ENCODE peak calls at places on chromosomes 7 and 10, in nine cellular contexts. C is sigmoid colon, B is upper lobe of left lung, T is H1, U is SK-N-SH, L is suprapubic skin, A is transverse colon, F is HepG2, E is GM12878. R is an unnamed sample.

GRCh38 chr10:114748270-114748669 is 73.3 kb upstream of the FHIP2A start:
- DNase-seq in L (no peak), U (peak), T (no peak), C (no peak), B (no peak), A (no peak), F (no peak), E (no peak), R (no peak)

GRCh38 chr7:40717242-40717641 is 582.4 kb downstream of the SUGCT start:
- DNase-seq in U (peak), B (peak), F (peak), L (peak), T (peak), A (peak), C (no peak), E (no peak), R (peak)

GRCh38 chr7:139557857-139558581 is 34.5 kb downstream of the CLEC2L start:
- DNase-seq in C (no peak), U (no peak), F (no peak), T (no peak), L (no peak), B (no peak), A (peak), E (no peak), R (no peak)

GRCh38 chr10:22363305-22363704 is 18.0 kb downstream of the SPAG6 start:
- DNase-seq in A (no peak), B (no peak), T (no peak), L (no peak), U (no peak), C (no peak), F (no peak), E (no peak), R (no peak)

GRCh38 chr7:100829150-100829716 is 1.9 kb upstream of the EPHB4 start:
- DNase-seq in A (no peak), F (no peak), U (peak), L (no peak), E (no peak), T (no peak), B (peak), C (no peak), R (peak)

GRCh38 chr7:107208563-107208962 is 39.8 kb downstream of the HBP1 start:
- DNase-seq in A (no peak), T (no peak), E (no peak), L (no peak), U (no peak), B (no peak), F (no peak), C (no peak), R (no peak)

GRCh38 chr7:115099906-115100305 is 178.0 kb downstream of the MDFIC start:
- DNase-seq in L (no peak), T (no peak), A (no peak), F (peak), C (no peak), E (no peak), B (no peak), U (no peak), R (no peak)

GRCh38 chr7:63900394-63901203 is 98.0 kb upstream of the ZNF722 start:
- DNase-seq in T (no peak), E (no peak), L (peak), U (peak), B (peak), C (peak), A (peak), F (no peak), R (peak)

GRCh38 chr7:143882611-143883078 is 19.3 kb downstream of the TCAF1 start:
- DNase-seq in E (no peak), C (peak), T (no peak), B (peak), A (peak), U (peak), L (peak), F (peak), R (peak)

GRCh38 chr7:143884978-143885559 is 16.9 kb downstream of the TCAF1 start:
- DNase-seq in L (no peak), C (peak), E (no peak), B (no peak), U (peak), T (no peak), A (no peak), F (no peak), R (no peak)

GRCh38 chr7:143885951-143886350 is 16.0 kb downstream of the TCAF1 start:
- DNase-seq in E (no peak), F (no peak), C (no peak), L (no peak), T (no peak), B (no peak), A (no peak), U (no peak), R (no peak)

GRCh38 chr7:143882020-143882610 is 19.9 kb downstream of the TCAF1 start:
- DNase-seq in A (peak), L (no peak), T (no peak), F (peak), C (peak), E (no peak), U (peak), B (no peak), R (no peak)

GRCh38 chr7:143884276-143884977 is 17.5 kb downstream of the TCAF1 start:
- DNase-seq in T (no peak), F (no peak), E (no peak), L (no peak), U (no peak), C (no peak), A (no peak), B (no peak), R (no peak)
- TF ChIP-seq EP300 in T (no peak), F (no peak), E (no peak), L (no peak), U (no peak), C (no peak), A (no peak), B (no peak), R (no peak)

DNA sequence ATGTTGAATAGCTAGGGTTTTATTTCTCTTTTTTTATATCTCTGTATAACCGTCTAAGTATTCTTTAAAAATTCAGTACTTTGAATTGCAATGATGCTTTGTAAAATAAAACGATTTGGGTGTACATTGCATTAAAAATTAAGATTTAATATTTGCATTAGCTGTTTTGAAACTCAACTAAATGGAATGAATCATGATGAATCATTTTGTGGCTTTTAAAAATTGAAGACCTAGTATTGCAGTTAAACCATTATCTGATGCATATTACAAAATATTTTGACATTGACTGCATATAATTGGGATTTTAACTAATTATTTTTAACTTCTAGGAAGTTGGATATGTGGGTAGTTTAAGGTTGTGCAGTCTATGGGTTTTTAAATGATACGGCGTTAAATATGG is 314.0 kb downstream of the CDK14 start:
- DNase-seq in B (no peak), A (no peak), U (no peak), F (no peak), L (no peak), E (no peak), C (no peak), T (no peak), R (no peak)
- TF ChIP-seq POLR2AphosphoS5 in B (no peak), A (no peak), U (no peak), F (no peak), L (no peak), E (no peak), C (no peak), T (no peak), R (no peak)

GRCh38 chr7:30272126-30272525 is 12.3 kb upstream of the ZNRF2 start:
- DNase-seq in T (no peak), C (no peak), E (no peak), A (no peak), F (no peak), L (no peak), U (no peak), B (no peak), R (no peak)

GRCh38 chr7:30273552-30273951 is 10.8 kb upstream of the ZNRF2 start:
- DNase-seq in C (no peak), L (no peak), B (no peak), F (no peak), E (no peak), T (no peak), A (no peak), U (no peak), R (no peak)

GRCh38 chr7:30276203-30276900 is 8.0 kb upstream of the ZNRF2 start:
- DNase-seq in B (peak), E (no peak), A (peak), L (no peak), T (peak), U (peak), C (no peak), F (peak), R (peak)

GRCh38 chr7:30278386-30278785 is 6.0 kb upstream of the ZNRF2 start:
- DNase-seq in T (no peak), U (no peak), L (no peak), F (no peak), E (no peak), B (peak), C (no peak), A (no peak), R (no peak)

GRCh38 chr7:30274641-30275040 is 9.8 kb upstream of the ZNRF2 start:
- DNase-seq in A (no peak), E (no peak), T (no peak), B (no peak), C (no peak), L (no peak), F (no peak), U (no peak), R (no peak)
- TF ChIP-seq CTCF in A (no peak), E (no peak), T (no peak), B (no peak), C (no peak), L (no peak), F (no peak), U (no peak), R (no peak)

GRCh38 chr10:28569506-28570159 is 36.7 kb downstream of the WAC start:
- DNase-seq in F (peak), B (no peak), U (no peak), L (no peak), T (no peak), E (no peak), C (no peak), A (no peak), R (no peak)
- TF ChIP-seq EP300 in F (no peak), B (no peak), U (no peak), L (no peak), T (no peak), E (no peak), C (no peak), A (no peak), R (no peak)

DNA sequence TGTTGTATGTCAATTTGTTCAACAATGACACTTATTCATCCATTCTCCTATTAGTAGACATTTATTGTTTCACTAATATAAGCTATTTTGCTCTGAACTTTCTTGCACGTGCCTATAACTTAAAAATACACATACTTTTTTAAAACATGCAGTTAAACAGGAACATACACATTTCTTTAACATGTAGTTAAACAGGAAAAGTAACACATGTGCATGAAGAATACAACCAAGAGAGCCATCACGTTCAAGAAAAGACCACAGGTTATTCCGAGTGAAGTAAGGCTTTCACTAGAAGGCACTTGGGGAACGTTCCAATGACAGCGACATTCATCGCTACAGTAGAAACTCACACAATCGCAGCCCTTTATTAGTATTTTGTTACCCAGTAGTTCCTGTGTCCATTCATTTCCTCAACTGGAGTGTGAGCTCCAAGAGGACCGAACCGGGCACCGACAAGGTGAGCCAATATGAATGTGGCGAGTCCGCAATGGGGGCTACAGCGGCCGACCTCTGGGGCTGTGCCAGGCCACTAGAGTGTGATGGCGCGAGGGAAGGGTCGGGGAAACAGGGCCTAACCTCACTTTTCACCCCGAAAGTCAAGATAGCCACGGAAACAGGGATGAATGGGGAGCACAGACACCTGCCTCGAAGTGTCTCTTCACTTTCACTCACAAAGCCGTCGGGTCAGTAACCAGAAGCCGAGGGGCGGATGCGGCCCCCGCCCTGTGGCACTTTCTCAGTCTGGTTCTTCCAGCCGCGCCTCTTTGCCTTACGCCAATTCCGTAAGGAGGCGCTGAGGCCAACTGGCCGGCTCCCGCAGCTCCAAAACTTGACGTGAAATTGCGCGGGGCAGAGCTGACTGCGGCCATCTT is 775 bp upstream of the SEPTIN7 start:
- DNase-seq in F (peak), C (peak), E (peak), A (peak), T (peak), U (peak), B (peak), L (peak), R (peak)
- TF ChIP-seq POLR2AphosphoS5 in F (no peak), C (no peak), E (peak), A (no peak), T (no peak), U (peak), B (no peak), L (no peak), R (no peak)

DNA sequence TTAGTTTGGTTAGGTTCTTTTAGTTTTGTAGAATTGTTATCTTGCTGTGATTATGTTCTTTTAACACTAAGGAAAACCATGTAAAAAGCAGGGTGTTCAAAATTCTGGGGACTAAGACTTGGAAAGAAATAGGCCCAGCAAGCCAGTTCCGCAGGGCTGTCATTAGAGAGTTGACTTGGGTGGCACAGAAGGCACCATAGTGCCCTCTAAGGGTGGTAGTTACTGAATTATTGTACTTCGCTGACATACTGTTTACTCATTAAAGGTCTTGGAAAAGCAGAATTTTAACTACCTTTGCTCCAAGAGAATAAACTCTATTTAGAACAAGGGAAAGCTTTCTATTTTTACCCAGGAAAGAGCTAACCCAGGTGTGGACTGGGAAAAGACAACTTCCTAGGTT is 86.5 kb downstream of the OTUD1 start:
- DNase-seq in C (no peak), F (peak), U (peak), A (peak), B (no peak), E (no peak), T (no peak), L (no peak), R (no peak)
- TF ChIP-seq CTCF in C (peak), F (peak), U (peak), A (peak), B (peak), E (peak), T (peak), L (peak), R (peak)

GRCh38 chr7:44196450-44196872 is 4.3 kb upstream of the YKT6 start:
- DNase-seq in E (no peak), F (peak), B (no peak), C (peak), A (no peak), U (peak), L (peak), T (no peak), R (no peak)

GRCh38 chr7:44193011-44193802 is 4.0 kb upstream of the GCK start:
- DNase-seq in B (no peak), L (peak), E (no peak), A (no peak), T (no peak), F (no peak), U (no peak), C (no peak), R (no peak)

GRCh38 chr7:44194562-44195145 is 5.4 kb upstream of the GCK start:
- DNase-seq in T (no peak), C (peak), F (no peak), E (no peak), B (no peak), L (peak), U (no peak), A (no peak), R (no peak)

GRCh38 chr7:44195901-44196300 is 4.9 kb upstream of the YKT6 start:
- DNase-seq in U (no peak), F (no peak), T (no peak), A (no peak), L (peak), E (no peak), C (peak), B (no peak), R (no peak)

DNA sequence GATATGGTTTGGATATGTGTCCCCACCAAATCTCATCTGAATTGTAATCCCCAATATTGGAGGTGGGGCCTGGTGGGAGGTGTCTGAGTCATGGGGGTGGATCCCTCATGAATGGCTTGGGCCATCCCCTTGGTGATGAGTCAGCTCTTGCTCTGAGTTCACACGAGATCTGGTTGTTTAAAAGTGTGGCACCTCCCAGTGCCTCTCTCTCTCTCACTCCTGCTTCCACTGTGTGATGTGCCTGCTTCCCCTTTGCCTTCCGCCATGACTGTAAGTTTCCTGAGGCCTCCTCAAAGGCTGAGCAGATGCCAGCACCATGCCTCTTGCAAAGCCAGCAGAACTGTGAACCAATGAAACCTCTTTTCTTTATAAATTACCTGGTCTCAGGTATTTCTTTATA is 4.8 kb upstream of the GCK start:
- DNase-seq in E (no peak), U (no peak), A (no peak), F (no peak), T (no peak), L (peak), C (no peak), B (no peak), R (no peak)
- TF ChIP-seq EP300 in E (no peak), U (no peak), A (no peak), F (no peak), T (no peak), L (no peak), C (no peak), B (no peak), R (no peak)

GRCh38 chr7:32158751-32159360 is 88.6 kb upstream of the PDE1C start:
- DNase-seq in C (no peak), T (no peak), A (no peak), U (no peak), L (no peak), F (no peak), E (no peak), B (no peak), R (no peak)
- TF ChIP-seq POLR2AphosphoS5 in C (no peak), T (no peak), A (no peak), U (no peak), L (no peak), F (no peak), E (no peak), B (no peak), R (no peak)

DNA sequence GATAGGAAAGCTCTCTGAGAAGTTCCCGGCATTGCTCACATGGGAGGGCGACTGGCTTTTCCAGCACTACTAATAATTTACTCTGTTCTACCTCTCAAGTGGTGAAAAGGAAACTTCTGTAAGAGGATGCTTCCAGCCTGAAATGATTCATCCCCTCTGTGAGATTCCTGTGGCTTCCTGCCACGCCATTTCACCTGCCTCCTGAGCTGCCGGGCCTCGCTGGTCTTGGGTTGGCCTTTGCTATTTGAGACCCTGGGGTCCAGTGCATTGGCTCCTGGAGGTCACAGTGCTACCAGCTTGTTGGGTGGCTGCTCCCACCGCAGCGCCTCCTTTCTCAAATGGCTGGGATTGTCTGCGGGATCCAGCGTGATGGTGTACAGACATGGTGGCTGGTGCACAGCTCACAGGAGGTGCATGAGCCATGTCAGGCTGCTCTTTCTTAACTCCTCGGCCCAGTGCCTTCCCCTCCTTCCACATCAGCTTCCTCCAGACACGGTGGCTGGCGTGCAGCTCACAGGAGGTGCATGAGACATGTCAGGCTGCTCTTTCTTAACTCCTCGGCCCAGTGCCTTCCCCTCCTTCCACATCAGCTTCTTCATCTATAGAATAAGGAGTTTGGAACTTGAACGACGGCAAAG is 42.9 kb upstream of the PCBD1 start:
- DNase-seq in A (no peak), U (no peak), B (no peak), L (no peak), T (no peak), C (no peak), F (no peak), E (no peak), R (no peak)
- TF ChIP-seq CTCF in A (no peak), U (no peak), B (no peak), L (no peak), T (no peak), C (no peak), F (no peak), E (no peak), R (no peak)